ENCODE peak calls at places on chromosome 17, in six cellular contexts. B is left ventricle myocardium inferior, I is H1, F is thoracic aorta, J is breast epithelium, C is stomach. V is an unnamed sample.

GRCh38 chr17:33435716-33436301 is 142.7 kb upstream of the ASIC2 start:
- DNase-seq in C (no peak), I (no peak), J (no peak), F (no peak), B (no peak), V (no peak)

GRCh38 chr17:46777943-46778915 is 40.3 kb downstream of the WNT3 start:
- DNase-seq in C (no peak), I (no peak), F (no peak), J (no peak), B (no peak), V (no peak)

GRCh38 chr17:8458128-8458527 is 22.4 kb downstream of the NDEL1 start:
- DNase-seq in J (no peak), F (no peak), B (no peak), C (no peak), I (no peak), V (no peak)

GRCh38 chr17:41334385-41334784 is 16.2 kb downstream of the KRT33A start:
- DNase-seq in B (no peak), F (no peak), C (no peak), I (no peak), J (no peak), V (no peak)

GRCh38 chr17:7745748-7746470 is 28.4 kb downstream of the DNAH2 start:
- DNase-seq in I (no peak), F (no peak), J (no peak), B (no peak), C (no peak), V (no peak)

GRCh38 chr17:82317394-82318168 is at the start of gene CD7:
- DNase-seq in C (no peak), F (no peak), B (no peak), I (no peak), J (no peak), V (no peak)

GRCh38 chr17:14442798-14443553 is 142.1 kb downstream of the HS3ST3B1 start:
- DNase-seq in C (no peak), B (no peak), I (no peak), J (no peak), F (no peak), V (no peak)

GRCh38 chr17:7328840-7329359 is at the start of gene NEURL4:
- DNase-seq in I (no peak), B (no peak), F (no peak), J (no peak), C (no peak), V (no peak)

GRCh38 chr17:8726951-8727555 is 17.6 kb downstream of the CCDC42 start:
- DNase-seq in C (no peak), F (no peak), I (no peak), J (no peak), B (no peak), V (no peak)

GRCh38 chr17:58993322-58993721 is 113.4 kb downstream of the TRIM37 start:
- DNase-seq in B (no peak), F (no peak), C (no peak), J (no peak), I (no peak), V (no peak)

GRCh38 chr17:3834811-3835210 is 11.2 kb downstream of the NCBP3 start:
- DNase-seq in J (no peak), F (no peak), C (no peak), I (no peak), B (no peak), V (no peak)

DNA sequence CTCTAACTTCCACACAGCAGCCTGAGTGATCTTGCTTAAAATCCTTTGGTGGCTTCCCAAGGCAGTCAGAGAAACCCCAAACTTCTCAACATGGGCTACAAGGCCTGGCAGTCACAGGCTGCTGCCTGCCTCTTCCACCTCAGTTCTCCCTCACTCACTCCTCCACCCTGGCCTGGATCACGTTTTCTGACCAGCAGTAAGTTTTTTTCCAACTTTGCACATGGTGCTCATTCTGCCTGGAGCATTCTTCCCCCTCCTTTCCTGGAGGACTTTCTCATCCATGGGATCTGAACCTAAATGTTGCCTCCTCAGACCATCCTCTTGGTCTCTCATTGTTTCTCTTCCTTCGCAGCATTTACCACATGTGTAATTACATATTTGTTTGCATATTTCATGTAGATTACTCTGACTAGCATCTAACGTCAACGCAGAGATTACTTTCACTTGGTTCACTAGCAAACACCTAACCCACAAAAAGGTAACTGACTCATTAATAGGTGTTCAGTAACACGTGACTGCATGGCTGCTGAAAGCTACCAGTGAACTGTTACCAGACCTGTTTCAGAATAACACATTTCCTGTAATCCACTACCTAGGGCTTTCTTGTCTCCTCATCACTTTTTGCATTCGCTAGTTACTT is 17.1 kb downstream of the GNA13 start:
- DNase-seq in B (no peak), I (no peak), J (no peak), C (no peak), F (no peak), V (no peak)
- TF ChIP-seq CTCF in B (no peak), I (no peak), J (no peak), C (no peak), F (no peak), V (no peak)

DNA sequence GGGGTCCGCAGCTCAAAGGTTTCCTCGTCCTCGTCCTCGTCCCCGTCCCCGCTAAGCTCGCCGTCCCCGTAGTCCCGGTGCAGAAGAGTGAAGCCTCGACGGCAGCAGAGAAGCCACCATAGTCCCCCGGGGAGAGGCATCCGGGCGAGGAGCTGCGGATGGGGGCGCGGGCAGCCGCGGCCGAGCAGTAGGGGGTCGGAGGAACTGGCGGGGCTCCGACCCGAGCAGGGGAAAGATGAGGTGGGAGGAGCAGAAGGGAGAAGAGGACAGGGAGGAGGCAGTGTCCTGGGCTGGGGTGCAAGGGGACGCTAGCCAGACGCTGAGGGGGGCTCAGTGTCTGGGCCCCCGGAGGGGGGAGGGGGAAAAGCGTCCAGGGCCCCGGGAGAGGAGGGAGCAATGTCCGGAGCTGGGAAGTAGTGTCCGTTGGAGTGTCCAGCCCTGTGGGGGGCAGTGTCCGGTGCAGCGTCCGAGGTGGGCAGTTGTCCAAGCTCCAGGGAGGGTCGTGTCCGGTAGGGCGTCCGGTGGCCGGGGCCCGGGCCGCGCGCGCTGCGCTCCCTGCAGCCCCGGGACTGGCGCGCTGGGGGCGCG is at the start of gene PLEKHH3:
- DNase-seq in B (no peak), J (no peak), I (peak), F (no peak), C (no peak), V (no peak)
- TF ChIP-seq CTCF in B (peak), J (no peak), I (no peak), F (no peak), C (no peak), V (no peak)

DNA sequence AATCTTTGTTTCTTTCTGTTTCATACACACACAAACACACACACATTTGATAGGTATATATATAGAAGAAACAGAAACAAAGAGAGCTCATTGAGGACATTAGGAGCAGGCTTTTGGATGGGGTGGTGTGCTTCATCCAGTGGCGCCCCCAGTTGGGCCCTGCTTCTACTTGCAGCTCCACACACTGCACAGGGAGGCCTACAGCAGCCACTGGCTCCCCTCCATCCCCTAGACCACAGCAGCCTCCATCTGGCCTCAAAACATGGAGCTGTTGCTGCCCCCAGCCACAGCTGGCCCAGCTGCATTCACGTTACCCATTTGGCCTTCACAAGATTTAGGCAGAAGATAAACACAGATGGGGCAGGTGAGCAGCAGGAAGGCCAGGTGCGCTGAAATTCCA is 33.1 kb upstream of the NF1 start:
- DNase-seq in C (no peak), I (peak), J (no peak), F (no peak), B (no peak), V (no peak)
- TF ChIP-seq CTCF in C (no peak), I (peak), J (no peak), F (no peak), B (no peak), V (no peak)

GRCh38 chr17:11140028-11140427 is 101.0 kb upstream of the SHISA6 start:
- DNase-seq in F (no peak), B (no peak), J (no peak), I (no peak), C (no peak), V (no peak)

GRCh38 chr17:11142231-11142630 is 98.8 kb upstream of the SHISA6 start:
- DNase-seq in C (no peak), B (no peak), I (no peak), J (no peak), F (no peak), V (no peak)

GRCh38 chr17:11140501-11140900 is 100.5 kb upstream of the SHISA6 start:
- DNase-seq in F (no peak), J (no peak), I (no peak), C (no peak), B (no peak), V (no peak)

DNA sequence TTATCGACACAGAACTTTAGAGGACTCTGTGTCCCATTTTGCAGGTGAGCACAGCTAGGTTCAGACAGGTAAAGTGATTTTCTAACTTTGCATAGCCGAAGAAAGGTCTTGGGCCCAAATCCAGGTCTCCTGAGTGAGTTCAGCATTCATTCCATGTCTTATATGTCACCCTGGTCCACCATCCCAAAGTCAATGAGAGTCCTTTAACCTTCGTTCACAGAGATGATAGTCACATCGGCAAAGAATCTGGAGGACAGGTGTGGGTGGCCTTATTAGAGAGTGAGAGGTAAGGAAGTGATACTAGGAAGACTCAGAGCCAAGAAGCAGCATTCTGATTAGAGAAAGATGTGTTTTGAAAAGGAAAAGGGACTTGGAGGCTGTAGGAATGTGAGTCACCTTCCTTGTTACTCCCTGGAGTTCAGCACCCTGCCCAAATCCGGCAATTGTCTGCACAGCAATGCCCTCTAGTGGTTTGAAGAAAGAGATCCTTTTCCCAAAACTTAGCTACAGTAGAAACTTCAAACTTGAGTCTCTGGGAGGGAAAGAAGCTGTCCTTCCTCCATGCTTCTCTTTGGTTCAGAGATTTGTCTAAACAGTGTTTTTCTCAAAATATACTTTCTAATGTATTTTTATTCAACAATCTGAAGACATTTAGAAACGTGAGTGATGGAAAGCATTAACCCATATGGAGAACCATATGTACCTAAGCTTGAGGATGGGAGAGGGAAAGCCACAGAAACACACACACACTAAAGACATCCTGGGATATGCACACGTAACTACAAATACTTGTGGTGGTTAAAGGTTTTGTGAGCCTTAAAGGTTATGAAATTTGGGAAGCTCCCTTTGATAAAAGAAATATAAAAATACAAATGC is 96.4 kb upstream of the SHISA6 start:
- DNase-seq in B (no peak), J (no peak), I (peak), F (no peak), C (peak), V (no peak)
- TF ChIP-seq CTCF in B (peak), J (no peak), I (peak), F (peak), C (peak), V (no peak)